ENCODE peak calls at places on chromosomes 4 and X, in six cellular contexts. P, C, H, E, K and I are unnamed samples.

GRCh38 chr4:1565598-1566295 is 118.4 kb downstream of the FAM53A start:
- DNase-seq in P (no peak), C (no peak), H (no peak), E (no peak), K (no peak), I (no peak)

GRCh38 chrX:104166735-104167436 is 633 bp downstream of the FAM199X start:
- DNase-seq in P (no peak), C (no peak), H (no peak), E (no peak), K (peak; percentile 12), I (no peak)

GRCh38 chr4:77232653-77233052 is 75.6 kb downstream of the CCNG2 start:
- DNase-seq in P (no peak), C (no peak), H (no peak), E (no peak), K (no peak), I (no peak)

GRCh38 chr4:165947019-165947418 is 74.0 kb downstream of the TLL1 start:
- DNase-seq in P (no peak), C (no peak), H (no peak), E (no peak), K (no peak), I (no peak)

GRCh38 chrX:19883878-19884277 is 3.5 kb downstream of the SH3KBP1 start:
- DNase-seq in P (peak; percentile 40), C (no peak), H (peak; percentile 19), E (no peak), K (no peak), I (no peak)

GRCh38 chr4:87116230-87116629 is 104.2 kb downstream of the KLHL8 start:
- DNase-seq in P (no peak), C (no peak), H (no peak), E (no peak), K (no peak), I (no peak)

GRCh38 chr4:188665466-188665865 is 526.2 kb downstream of the TRIML1 start:
- DNase-seq in P (no peak), C (no peak), H (no peak), E (no peak), K (no peak), I (no peak)

GRCh38 chrX:17098516-17099247 is 152.2 kb downstream of the REPS2 start:
- DNase-seq in P (no peak), C (no peak), H (no peak), E (no peak), K (no peak), I (no peak)

GRCh38 chrX:148588649-148589310 is 88.4 kb downstream of the AFF2 start:
- DNase-seq in P (no peak), C (no peak), H (no peak), E (no peak), K (no peak), I (no peak)

GRCh38 chr4:7499661-7500060 is 64.9 kb upstream of the PSAPL1 start:
- DNase-seq in P (no peak), C (no peak), H (no peak), E (no peak), K (no peak), I (no peak)

GRCh38 chrX:40546870-40547269 is 33.9 kb upstream of the ATP6AP2 start:
- DNase-seq in P (no peak), C (no peak), H (no peak), E (no peak), K (no peak), I (no peak)

GRCh38 chr4:123588631-123589223 is 192.1 kb downstream of the SPRY1 start:
- DNase-seq in P (peak; percentile 18), C (no peak), H (no peak), E (no peak), K (peak; percentile 47), I (no peak)

GRCh38 chr4:111689214-111689613 is 456.0 kb upstream of the FAM241A start:
- DNase-seq in P (no peak), C (no peak), H (no peak), E (no peak), K (no peak), I (peak; percentile 24)

GRCh38 chr4:38872620-38873019 is 5.0 kb downstream of the FAM114A1 start:
- DNase-seq in P (peak; percentile 50), C (no peak), H (no peak), E (no peak), K (no peak), I (no peak)

GRCh38 chr4:98166025-98166730 is 22.9 kb upstream of the STPG2 start:
- DNase-seq in P (no peak), C (no peak), H (no peak), E (no peak), K (peak; percentile 62), I (peak; percentile 79)

GRCh38 chr4:27397886-27398285 is 537.2 kb downstream of the STIM2 start:
- DNase-seq in P (no peak), C (no peak), H (no peak), E (no peak), K (no peak), I (no peak)

GRCh38 chr4:82739292-82740190 is 59.1 kb downstream of the SCD5 start:
- DNase-seq in P (peak; percentile 81), C (peak; percentile 54), H (peak; percentile 53), E (no peak), K (peak; percentile 54), I (peak; percentile 81)

GRCh38 chrX:28960063-28960462 is 372.8 kb downstream of the IL1RAPL1 start:
- DNase-seq in P (no peak), C (no peak), H (no peak), E (no peak), K (no peak), I (no peak)